ENCODE peak calls at places on chromosomes 2 and 18, in six cellular contexts. B is left colon; P is endothelial cell; G is HCT116; F is posterior vena cava; T is naive thymus-derived CD8-positive, alpha-beta T cell. O is an unnamed sample.
A peak's percentile ranks its signal among the peaks of the same experiment; 100 is the strongest.

GRCh38 chr2:38266382-38267051 is 110.6 kb downstream of the ATL2 start:
- DNase-seq in G (no peak), T (no peak), F (no peak), B (no peak), P (no peak), O (no peak)

GRCh38 chr2:151381266-151381665 is 23.9 kb downstream of the TNFAIP6 start:
- DNase-seq in G (no peak), F (no peak), T (no peak), B (no peak), P (no peak), O (no peak)

GRCh38 chr2:46252891-46253659 is 44.1 kb upstream of the EPAS1 start:
- DNase-seq in P (no peak), G (peak; percentile 12), T (no peak), F (no peak), B (no peak), O (no peak)

GRCh38 chr2:109254174-109254904 is 125.3 kb downstream of the SH3RF3 start:
- DNase-seq in G (no peak), F (no peak), P (no peak), B (no peak), T (no peak), O (peak; percentile 75)

GRCh38 chr2:19474128-19474527 is 115.7 kb upstream of the OSR1 start:
- DNase-seq in P (no peak), B (peak; percentile 25), G (no peak), T (peak; percentile 24), F (no peak), O (no peak)

GRCh38 chr2:149456285-149456684 is 125.9 kb downstream of the LYPD6 start:
- DNase-seq in T (no peak), P (no peak), B (no peak), G (no peak), F (no peak), O (no peak)

GRCh38 chr2:147560810-147561521 is 283.9 kb upstream of the ACVR2A start:
- DNase-seq in F (no peak), P (no peak), B (no peak), G (no peak), T (no peak), O (no peak)

GRCh38 chr18:59570101-59570875 is 126.9 kb downstream of the CCBE1 start:
- DNase-seq in F (no peak), G (no peak), P (no peak), T (no peak), B (no peak), O (no peak)

O was measured in spleen.